ENCODE peak calls at places on chromosomes 2 and 18, in ten cellular contexts. One of them, this sample, is unnamed.

GRCh38 chr2:227472265-227473018 is 486 bp downstream of the AGFG1 start:
- DNase-seq in kidney tubule cell: no peak
- DNase-seq in cardiac muscle cell: peak
- DNase-seq in nucleus accumbens: peak
- DNase-seq in iPS DF 19.7: no peak
- DNase-seq in SHP77 treated with DMSO at 0.1 percent for 48 hours: no peak
- DNase-seq in ELF-1: no peak
- DNase-seq in stimulated activated CD4-positive, alpha-beta T cell treated with anti-CD3 and anti-CD28 coated beads, Interleukin-15, amount 100 ng/mL, for 1 hour: no peak
- DNase-seq in iPS DF 6.9: no peak
- DNase-seq in MM.1S: peak
- DNase-seq in this sample: peak

GRCh38 chr18:48667276-48668254 is 128.7 kb downstream of the CTIF start:
- DNase-seq in kidney tubule cell: peak
- DNase-seq in cardiac muscle cell: peak
- DNase-seq in nucleus accumbens: no peak
- DNase-seq in iPS DF 19.7: no peak
- DNase-seq in SHP77 treated with DMSO at 0.1 percent for 48 hours: no peak
- DNase-seq in ELF-1: peak
- DNase-seq in stimulated activated CD4-positive, alpha-beta T cell treated with anti-CD3 and anti-CD28 coated beads, Interleukin-15, amount 100 ng/mL, for 1 hour: no peak
- DNase-seq in iPS DF 6.9: no peak
- DNase-seq in MM.1S: no peak
- DNase-seq in this sample: no peak

GRCh38 chr2:119248311-119248710 is 24.7 kb downstream of the STEAP3 start:
- DNase-seq in kidney tubule cell: no peak
- DNase-seq in cardiac muscle cell: no peak
- DNase-seq in nucleus accumbens: no peak
- DNase-seq in iPS DF 19.7: no peak
- DNase-seq in SHP77 treated with DMSO at 0.1 percent for 48 hours: no peak
- DNase-seq in ELF-1: no peak
- DNase-seq in stimulated activated CD4-positive, alpha-beta T cell treated with anti-CD3 and anti-CD28 coated beads, Interleukin-15, amount 100 ng/mL, for 1 hour: no peak
- DNase-seq in iPS DF 6.9: no peak
- DNase-seq in MM.1S: no peak
- DNase-seq in this sample: no peak

GRCh38 chr2:104120144-104120543 is 733.8 kb upstream of the POU3F3 start:
- DNase-seq in kidney tubule cell: no peak
- DNase-seq in cardiac muscle cell: no peak
- DNase-seq in nucleus accumbens: no peak
- DNase-seq in iPS DF 19.7: no peak
- DNase-seq in SHP77 treated with DMSO at 0.1 percent for 48 hours: no peak
- DNase-seq in ELF-1: no peak
- DNase-seq in stimulated activated CD4-positive, alpha-beta T cell treated with anti-CD3 and anti-CD28 coated beads, Interleukin-15, amount 100 ng/mL, for 1 hour: no peak
- DNase-seq in iPS DF 6.9: no peak
- DNase-seq in MM.1S: no peak
- DNase-seq in this sample: no peak

GRCh38 chr2:20424300-20425290 is 22.3 kb upstream of the RHOB start:
- DNase-seq in kidney tubule cell: peak
- DNase-seq in cardiac muscle cell: no peak
- DNase-seq in nucleus accumbens: no peak
- DNase-seq in iPS DF 19.7: no peak
- DNase-seq in SHP77 treated with DMSO at 0.1 percent for 48 hours: no peak
- DNase-seq in ELF-1: peak
- DNase-seq in stimulated activated CD4-positive, alpha-beta T cell treated with anti-CD3 and anti-CD28 coated beads, Interleukin-15, amount 100 ng/mL, for 1 hour: no peak
- DNase-seq in iPS DF 6.9: no peak
- DNase-seq in MM.1S: peak
- DNase-seq in this sample: peak

GRCh38 chr2:62489162-62489561 is 16.8 kb downstream of the TMEM17 start:
- DNase-seq in kidney tubule cell: no peak
- DNase-seq in cardiac muscle cell: no peak
- DNase-seq in nucleus accumbens: no peak
- DNase-seq in iPS DF 19.7: no peak
- DNase-seq in SHP77 treated with DMSO at 0.1 percent for 48 hours: no peak
- DNase-seq in ELF-1: no peak
- DNase-seq in stimulated activated CD4-positive, alpha-beta T cell treated with anti-CD3 and anti-CD28 coated beads, Interleukin-15, amount 100 ng/mL, for 1 hour: no peak
- DNase-seq in iPS DF 6.9: no peak
- DNase-seq in MM.1S: no peak
- DNase-seq in this sample: no peak

GRCh38 chr2:212766921-212767320 is 228.3 kb upstream of the ERBB4 start:
- DNase-seq in kidney tubule cell: no peak
- DNase-seq in cardiac muscle cell: no peak
- DNase-seq in nucleus accumbens: no peak
- DNase-seq in iPS DF 19.7: no peak
- DNase-seq in SHP77 treated with DMSO at 0.1 percent for 48 hours: no peak
- DNase-seq in ELF-1: no peak
- DNase-seq in stimulated activated CD4-positive, alpha-beta T cell treated with anti-CD3 and anti-CD28 coated beads, Interleukin-15, amount 100 ng/mL, for 1 hour: no peak
- DNase-seq in iPS DF 6.9: no peak
- DNase-seq in MM.1S: no peak
- DNase-seq in this sample: no peak

GRCh38 chr18:54162431-54162830 is 62.0 kb downstream of the MBD2 start:
- DNase-seq in kidney tubule cell: peak
- DNase-seq in cardiac muscle cell: no peak
- DNase-seq in nucleus accumbens: no peak
- DNase-seq in iPS DF 19.7: no peak
- DNase-seq in SHP77 treated with DMSO at 0.1 percent for 48 hours: no peak
- DNase-seq in ELF-1: no peak
- DNase-seq in stimulated activated CD4-positive, alpha-beta T cell treated with anti-CD3 and anti-CD28 coated beads, Interleukin-15, amount 100 ng/mL, for 1 hour: no peak
- DNase-seq in iPS DF 6.9: no peak
- DNase-seq in MM.1S: no peak
- DNase-seq in this sample: no peak

GRCh38 chr2:65232636-65233035 is 5.0 kb downstream of the ACTR2 start:
- DNase-seq in kidney tubule cell: peak
- DNase-seq in cardiac muscle cell: no peak
- DNase-seq in nucleus accumbens: no peak
- DNase-seq in iPS DF 19.7: no peak
- DNase-seq in SHP77 treated with DMSO at 0.1 percent for 48 hours: no peak
- DNase-seq in ELF-1: no peak
- DNase-seq in stimulated activated CD4-positive, alpha-beta T cell treated with anti-CD3 and anti-CD28 coated beads, Interleukin-15, amount 100 ng/mL, for 1 hour: no peak
- DNase-seq in iPS DF 6.9: no peak
- DNase-seq in MM.1S: no peak
- DNase-seq in this sample: no peak

GRCh38 chr2:234579231-234579962 is 82.5 kb upstream of the ARL4C start:
- DNase-seq in kidney tubule cell: peak
- DNase-seq in cardiac muscle cell: no peak
- DNase-seq in nucleus accumbens: no peak
- DNase-seq in iPS DF 19.7: no peak
- DNase-seq in SHP77 treated with DMSO at 0.1 percent for 48 hours: no peak
- DNase-seq in ELF-1: peak
- DNase-seq in stimulated activated CD4-positive, alpha-beta T cell treated with anti-CD3 and anti-CD28 coated beads, Interleukin-15, amount 100 ng/mL, for 1 hour: no peak
- DNase-seq in iPS DF 6.9: no peak
- DNase-seq in MM.1S: no peak
- DNase-seq in this sample: no peak

GRCh38 chr18:55779711-55780590 is 192.0 kb upstream of the TCF4 start:
- DNase-seq in kidney tubule cell: no peak
- DNase-seq in cardiac muscle cell: peak
- DNase-seq in nucleus accumbens: peak
- DNase-seq in iPS DF 19.7: no peak
- DNase-seq in SHP77 treated with DMSO at 0.1 percent for 48 hours: no peak
- DNase-seq in ELF-1: peak
- DNase-seq in stimulated activated CD4-positive, alpha-beta T cell treated with anti-CD3 and anti-CD28 coated beads, Interleukin-15, amount 100 ng/mL, for 1 hour: no peak
- DNase-seq in iPS DF 6.9: no peak
- DNase-seq in MM.1S: no peak
- DNase-seq in this sample: peak

GRCh38 chr18:11310476-11311086 is 161.2 kb upstream of the PIEZO2 start:
- DNase-seq in kidney tubule cell: peak
- DNase-seq in cardiac muscle cell: peak
- DNase-seq in nucleus accumbens: no peak
- DNase-seq in iPS DF 19.7: no peak
- DNase-seq in SHP77 treated with DMSO at 0.1 percent for 48 hours: peak
- DNase-seq in ELF-1: peak
- DNase-seq in stimulated activated CD4-positive, alpha-beta T cell treated with anti-CD3 and anti-CD28 coated beads, Interleukin-15, amount 100 ng/mL, for 1 hour: no peak
- DNase-seq in iPS DF 6.9: peak
- DNase-seq in MM.1S: peak
- DNase-seq in this sample: peak

GRCh38 chr18:77013777-77014525 is 118.6 kb downstream of the MBP start:
- DNase-seq in kidney tubule cell: no peak
- DNase-seq in cardiac muscle cell: peak
- DNase-seq in nucleus accumbens: no peak
- DNase-seq in iPS DF 19.7: no peak
- DNase-seq in SHP77 treated with DMSO at 0.1 percent for 48 hours: no peak
- DNase-seq in ELF-1: no peak
- DNase-seq in stimulated activated CD4-positive, alpha-beta T cell treated with anti-CD3 and anti-CD28 coated beads, Interleukin-15, amount 100 ng/mL, for 1 hour: no peak
- DNase-seq in iPS DF 6.9: no peak
- DNase-seq in MM.1S: no peak
- DNase-seq in this sample: no peak

GRCh38 chr18:8952796-8953760 is 149.4 kb upstream of the NDUFV2 start:
- DNase-seq in kidney tubule cell: peak
- DNase-seq in cardiac muscle cell: no peak
- DNase-seq in nucleus accumbens: no peak
- DNase-seq in iPS DF 19.7: no peak
- DNase-seq in SHP77 treated with DMSO at 0.1 percent for 48 hours: no peak
- DNase-seq in ELF-1: no peak
- DNase-seq in stimulated activated CD4-positive, alpha-beta T cell treated with anti-CD3 and anti-CD28 coated beads, Interleukin-15, amount 100 ng/mL, for 1 hour: no peak
- DNase-seq in iPS DF 6.9: no peak
- DNase-seq in MM.1S: no peak
- DNase-seq in this sample: no peak

GRCh38 chr2:202104286-202104870 is 31.3 kb downstream of the KIAA2012 start:
- DNase-seq in kidney tubule cell: peak
- DNase-seq in cardiac muscle cell: peak
- DNase-seq in nucleus accumbens: no peak
- DNase-seq in iPS DF 19.7: no peak
- DNase-seq in SHP77 treated with DMSO at 0.1 percent for 48 hours: peak
- DNase-seq in ELF-1: peak
- DNase-seq in stimulated activated CD4-positive, alpha-beta T cell treated with anti-CD3 and anti-CD28 coated beads, Interleukin-15, amount 100 ng/mL, for 1 hour: no peak
- DNase-seq in iPS DF 6.9: no peak
- DNase-seq in MM.1S: peak
- DNase-seq in this sample: peak

GRCh38 chr2:130836501-130837174 is at the start of gene ARHGEF4:
- DNase-seq in kidney tubule cell: peak
- DNase-seq in cardiac muscle cell: peak
- DNase-seq in nucleus accumbens: peak
- DNase-seq in iPS DF 19.7: no peak
- DNase-seq in SHP77 treated with DMSO at 0.1 percent for 48 hours: no peak
- DNase-seq in ELF-1: peak
- DNase-seq in stimulated activated CD4-positive, alpha-beta T cell treated with anti-CD3 and anti-CD28 coated beads, Interleukin-15, amount 100 ng/mL, for 1 hour: no peak
- DNase-seq in iPS DF 6.9: no peak
- DNase-seq in MM.1S: no peak
- DNase-seq in this sample: no peak

GRCh38 chr2:86240251-86240650 is 41.0 kb downstream of the MRPL35 start:
- DNase-seq in kidney tubule cell: no peak
- DNase-seq in cardiac muscle cell: no peak
- DNase-seq in nucleus accumbens: no peak
- DNase-seq in iPS DF 19.7: no peak
- DNase-seq in SHP77 treated with DMSO at 0.1 percent for 48 hours: no peak
- DNase-seq in ELF-1: no peak
- DNase-seq in stimulated activated CD4-positive, alpha-beta T cell treated with anti-CD3 and anti-CD28 coated beads, Interleukin-15, amount 100 ng/mL, for 1 hour: no peak
- DNase-seq in iPS DF 6.9: no peak
- DNase-seq in MM.1S: no peak
- DNase-seq in this sample: no peak

GRCh38 chr2:10196948-10197717 is 74.6 kb downstream of the RRM2 start:
- DNase-seq in kidney tubule cell: no peak
- DNase-seq in cardiac muscle cell: no peak
- DNase-seq in nucleus accumbens: no peak
- DNase-seq in iPS DF 19.7: no peak
- DNase-seq in SHP77 treated with DMSO at 0.1 percent for 48 hours: no peak
- DNase-seq in ELF-1: no peak
- DNase-seq in stimulated activated CD4-positive, alpha-beta T cell treated with anti-CD3 and anti-CD28 coated beads, Interleukin-15, amount 100 ng/mL, for 1 hour: no peak
- DNase-seq in iPS DF 6.9: no peak
- DNase-seq in MM.1S: no peak
- DNase-seq in this sample: no peak

GRCh38 chr2:16798472-16798871 is 132.8 kb upstream of the CYRIA start:
- DNase-seq in kidney tubule cell: peak
- DNase-seq in cardiac muscle cell: no peak
- DNase-seq in nucleus accumbens: no peak
- DNase-seq in iPS DF 19.7: no peak
- DNase-seq in SHP77 treated with DMSO at 0.1 percent for 48 hours: no peak
- DNase-seq in ELF-1: no peak
- DNase-seq in stimulated activated CD4-positive, alpha-beta T cell treated with anti-CD3 and anti-CD28 coated beads, Interleukin-15, amount 100 ng/mL, for 1 hour: no peak
- DNase-seq in iPS DF 6.9: no peak
- DNase-seq in MM.1S: no peak
- DNase-seq in this sample: no peak

GRCh38 chr2:28662468-28663095 is 89.0 kb upstream of the PPP1CB start:
- DNase-seq in kidney tubule cell: peak
- DNase-seq in cardiac muscle cell: no peak
- DNase-seq in nucleus accumbens: no peak
- DNase-seq in iPS DF 19.7: no peak
- DNase-seq in SHP77 treated with DMSO at 0.1 percent for 48 hours: no peak
- DNase-seq in ELF-1: no peak
- DNase-seq in stimulated activated CD4-positive, alpha-beta T cell treated with anti-CD3 and anti-CD28 coated beads, Interleukin-15, amount 100 ng/mL, for 1 hour: no peak
- DNase-seq in iPS DF 6.9: no peak
- DNase-seq in MM.1S: no peak
- DNase-seq in this sample: no peak

GRCh38 chr2:40127890-40128548 is 323.9 kb downstream of the SLC8A1 start:
- DNase-seq in kidney tubule cell: no peak
- DNase-seq in cardiac muscle cell: no peak
- DNase-seq in nucleus accumbens: no peak
- DNase-seq in iPS DF 19.7: no peak
- DNase-seq in SHP77 treated with DMSO at 0.1 percent for 48 hours: no peak
- DNase-seq in ELF-1: no peak
- DNase-seq in stimulated activated CD4-positive, alpha-beta T cell treated with anti-CD3 and anti-CD28 coated beads, Interleukin-15, amount 100 ng/mL, for 1 hour: no peak
- DNase-seq in iPS DF 6.9: no peak
- DNase-seq in MM.1S: no peak
- DNase-seq in this sample: no peak

GRCh38 chr2:113891265-113891959 is 1.5 kb downstream of the ACTR3 start:
- DNase-seq in kidney tubule cell: no peak
- DNase-seq in cardiac muscle cell: no peak
- DNase-seq in nucleus accumbens: no peak
- DNase-seq in iPS DF 19.7: no peak
- DNase-seq in SHP77 treated with DMSO at 0.1 percent for 48 hours: no peak
- DNase-seq in ELF-1: no peak
- DNase-seq in stimulated activated CD4-positive, alpha-beta T cell treated with anti-CD3 and anti-CD28 coated beads, Interleukin-15, amount 100 ng/mL, for 1 hour: no peak
- DNase-seq in iPS DF 6.9: no peak
- DNase-seq in MM.1S: no peak
- DNase-seq in this sample: no peak

GRCh38 chr18:77108001-77108692 is 24.4 kb downstream of the MBP start:
- DNase-seq in kidney tubule cell: peak
- DNase-seq in cardiac muscle cell: no peak
- DNase-seq in nucleus accumbens: no peak
- DNase-seq in iPS DF 19.7: no peak
- DNase-seq in SHP77 treated with DMSO at 0.1 percent for 48 hours: peak
- DNase-seq in ELF-1: no peak
- DNase-seq in stimulated activated CD4-positive, alpha-beta T cell treated with anti-CD3 and anti-CD28 coated beads, Interleukin-15, amount 100 ng/mL, for 1 hour: no peak
- DNase-seq in iPS DF 6.9: no peak
- DNase-seq in MM.1S: peak
- DNase-seq in this sample: peak

GRCh38 chr18:24764766-24765165 is 304.3 kb downstream of the HRH4 start:
- DNase-seq in kidney tubule cell: no peak
- DNase-seq in cardiac muscle cell: no peak
- DNase-seq in nucleus accumbens: no peak
- DNase-seq in iPS DF 19.7: no peak
- DNase-seq in SHP77 treated with DMSO at 0.1 percent for 48 hours: no peak
- DNase-seq in ELF-1: no peak
- DNase-seq in stimulated activated CD4-positive, alpha-beta T cell treated with anti-CD3 and anti-CD28 coated beads, Interleukin-15, amount 100 ng/mL, for 1 hour: no peak
- DNase-seq in iPS DF 6.9: no peak
- DNase-seq in MM.1S: no peak
- DNase-seq in this sample: no peak

GRCh38 chr2:181183878-181184553 is 203.6 kb downstream of the UBE2E3 start:
- DNase-seq in kidney tubule cell: no peak
- DNase-seq in cardiac muscle cell: no peak
- DNase-seq in nucleus accumbens: no peak
- DNase-seq in iPS DF 19.7: no peak
- DNase-seq in SHP77 treated with DMSO at 0.1 percent for 48 hours: no peak
- DNase-seq in ELF-1: no peak
- DNase-seq in stimulated activated CD4-positive, alpha-beta T cell treated with anti-CD3 and anti-CD28 coated beads, Interleukin-15, amount 100 ng/mL, for 1 hour: no peak
- DNase-seq in iPS DF 6.9: no peak
- DNase-seq in MM.1S: peak
- DNase-seq in this sample: no peak

GRCh38 chr18:34482204-34482603 is 227.9 kb upstream of the DTNA start:
- DNase-seq in kidney tubule cell: no peak
- DNase-seq in cardiac muscle cell: no peak
- DNase-seq in nucleus accumbens: no peak
- DNase-seq in iPS DF 19.7: no peak
- DNase-seq in SHP77 treated with DMSO at 0.1 percent for 48 hours: no peak
- DNase-seq in ELF-1: no peak
- DNase-seq in stimulated activated CD4-positive, alpha-beta T cell treated with anti-CD3 and anti-CD28 coated beads, Interleukin-15, amount 100 ng/mL, for 1 hour: no peak
- DNase-seq in iPS DF 6.9: no peak
- DNase-seq in MM.1S: no peak
- DNase-seq in this sample: no peak

GRCh38 chr2:241842620-241843211 is 16.0 kb downstream of the PDCD1 start:
- DNase-seq in kidney tubule cell: no peak
- DNase-seq in cardiac muscle cell: no peak
- DNase-seq in nucleus accumbens: no peak
- DNase-seq in iPS DF 19.7: no peak
- DNase-seq in SHP77 treated with DMSO at 0.1 percent for 48 hours: no peak
- DNase-seq in ELF-1: no peak
- DNase-seq in stimulated activated CD4-positive, alpha-beta T cell treated with anti-CD3 and anti-CD28 coated beads, Interleukin-15, amount 100 ng/mL, for 1 hour: no peak
- DNase-seq in iPS DF 6.9: no peak
- DNase-seq in MM.1S: peak
- DNase-seq in this sample: no peak

GRCh38 chr2:195450537-195451113 is 206.4 kb upstream of the SLC39A10 start:
- DNase-seq in kidney tubule cell: no peak
- DNase-seq in cardiac muscle cell: no peak
- DNase-seq in nucleus accumbens: no peak
- DNase-seq in iPS DF 19.7: no peak
- DNase-seq in SHP77 treated with DMSO at 0.1 percent for 48 hours: no peak
- DNase-seq in ELF-1: no peak
- DNase-seq in stimulated activated CD4-positive, alpha-beta T cell treated with anti-CD3 and anti-CD28 coated beads, Interleukin-15, amount 100 ng/mL, for 1 hour: no peak
- DNase-seq in iPS DF 6.9: no peak
- DNase-seq in MM.1S: no peak
- DNase-seq in this sample: no peak